ENCODE peak calls at places on chromosomes 11 and 22, in four cellular contexts. P is GM23338, A is AG04450, O is astrocyte. D is an unnamed sample. For H3K27me3, the result is how much of the 10 kb centered on the place peaks cover.

GRCh38 chr22:44661659-44662569 is 40.1 kb upstream of the PRR5 start:
- DNase-seq in P (no peak), A (no peak), O (no peak), D (no peak)

GRCh38 chr11:126186708-126187481 is 24.6 kb downstream of the RPUSD4 start:
- DNase-seq in P (peak), A (no peak), O (no peak), D (no peak)

GRCh38 chr22:45296628-45297297 is 12.0 kb downstream of the UPK3A start:
- DNase-seq in P (no peak), A (no peak), O (no peak), D (no peak)

GRCh38 chr22:19709063-19709769 is 5.1 kb upstream of the SEPTIN5 start:
- DNase-seq in P (no peak), A (no peak), O (no peak), D (no peak)

GRCh38 chr11:102914238-102915043 is 39.7 kb upstream of the MMP12 start:
- DNase-seq in P (peak), A (peak), O (peak), D (peak)

GRCh38 chr11:45857834-45858492 is 10.7 kb downstream of the CRY2 start:
- DNase-seq in P (no peak), A (no peak), O (peak), D (no peak)

GRCh38 chr11:34650528-34650927 is 29.6 kb downstream of the EHF start:
- DNase-seq in P (no peak), A (no peak), O (peak), D (no peak)

GRCh38 chr11:75334402-75334891 is 17.0 kb downstream of the ARRB1 start:
- DNase-seq in P (no peak), A (no peak), O (no peak), D (no peak)

GRCh38 chr11:64081663-64082442 is 46.1 kb downstream of the FLRT1 start:
- DNase-seq in P (no peak), A (no peak), O (no peak), D (no peak)

GRCh38 chr11:85118151-85118550 is 509.0 kb downstream of the DLG2 start:
- DNase-seq in P (no peak), A (no peak), O (peak), D (no peak)

GRCh38 chr11:133531971-133532651 is at the start of gene OPCML:
- DNase-seq in P (peak), A (no peak), O (no peak), D (no peak)

GRCh38 chr11:113313601-113314000 is 782 bp upstream of the TTC12 start:
- DNase-seq in P (no peak), A (no peak), O (no peak), D (peak)

GRCh38 chr22:26122920-26123468 is 46.3 kb upstream of the SEZ6L start:
- DNase-seq in P (no peak), A (no peak), O (no peak), D (no peak)

GRCh38 chr22:45069925-45070324 is 60.1 kb upstream of the PHF21B start:
- DNase-seq in P (no peak), A (no peak), O (no peak), D (peak)

GRCh38 chr11:75406338-75406777 is 7.0 kb downstream of the RPS3 start:
- DNase-seq in P (no peak), A (no peak), O (peak), D (peak)

GRCh38 chr11:45806072-45806933 is 1.4 kb downstream of the SLC35C1 start:
- DNase-seq in P (no peak), A (no peak), O (no peak), D (no peak)

GRCh38 chr22:29308791-29309262 is 2.4 kb downstream of the GAS2L1 start:
- DNase-seq in P (peak), A (no peak), O (peak), D (peak)

GRCh38 chr22:23383491-23384450 is 196.3 kb downstream of the IGLL1 start:
- DNase-seq in P (peak), A (no peak), O (no peak), D (no peak)

DNA sequence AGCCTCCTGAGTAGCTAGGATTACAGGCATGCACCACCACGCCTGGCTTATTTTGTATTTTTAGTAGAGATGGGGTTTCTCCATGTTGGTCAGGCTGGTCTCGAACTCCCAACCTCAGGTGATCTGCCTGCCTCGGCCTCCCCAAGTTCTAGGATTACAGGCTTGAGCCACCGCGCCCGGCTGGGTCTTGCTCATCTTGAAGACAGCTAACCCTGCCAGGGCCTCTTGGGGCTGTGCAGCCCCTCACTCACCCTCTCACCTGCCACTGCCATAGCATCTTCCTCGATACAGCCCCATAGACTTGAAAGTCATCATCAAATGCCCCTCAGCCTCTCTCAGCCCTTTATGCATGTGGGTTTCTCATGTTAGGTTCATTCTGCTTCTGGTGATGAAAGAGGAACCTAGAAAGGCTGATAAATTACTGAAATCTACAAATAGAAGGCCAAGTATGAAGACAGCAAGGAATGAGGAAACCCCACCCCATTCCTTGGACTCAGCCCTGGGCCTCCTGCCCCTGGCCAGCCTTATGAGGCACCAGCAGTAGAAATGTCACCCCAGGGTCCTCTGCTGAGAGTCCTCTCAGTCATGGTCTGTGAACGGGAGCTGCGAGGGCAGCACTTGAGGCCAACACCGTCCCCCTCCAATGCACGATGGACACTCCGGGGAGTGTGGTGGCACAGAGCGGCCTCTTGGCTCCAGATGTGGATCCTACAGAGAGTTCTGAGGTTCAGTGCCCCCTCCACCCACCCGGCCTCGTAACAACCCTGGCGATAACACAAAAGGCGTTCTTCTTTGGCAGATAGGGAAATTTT is 24.8 kb downstream of the SCGB1A1 start:
- DNase-seq in P (no peak), A (no peak), O (no peak), D (no peak)
- H3K4me3 ChIP-seq in P (no peak), A (peak), O (peak), D (no peak)

DNA sequence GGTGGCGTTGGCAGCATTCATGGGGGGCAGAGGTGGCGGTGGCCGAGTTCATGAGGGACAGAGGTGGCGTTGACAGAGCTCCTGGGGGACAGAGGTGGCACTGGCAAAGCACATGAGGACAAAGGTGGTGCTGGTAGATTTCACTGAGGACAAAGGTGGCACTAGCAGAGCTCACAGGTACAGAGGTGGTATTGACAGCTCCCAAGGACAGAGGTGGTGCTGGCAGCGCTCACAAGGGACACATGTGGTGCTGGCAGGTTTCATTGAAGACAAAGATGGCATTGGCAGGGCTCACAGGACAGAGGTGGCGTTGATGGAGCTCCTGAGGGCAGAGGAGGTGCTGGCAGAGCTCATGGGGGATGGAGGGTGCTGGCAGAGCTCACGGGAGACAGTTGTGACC is 425.4 kb downstream of the CTTN start:
- DNase-seq in P (no peak), A (no peak), O (no peak), D (no peak)
- H3K27me3 ChIP-seq in P (under half), A (under half), O (under half), D (under half)

GRCh38 chr11:2699531-2700414 is at the start of gene KCNQ1OT1:
- DNase-seq in P (peak), A (peak), O (peak), D (peak)
- TF ChIP-seq CTCF in P (no peak), A (no peak), O (no peak), D (no peak)

GRCh38 chr11:57463596-57464342 is 3.4 kb downstream of the RTN4RL2 start:
- DNase-seq in P (no peak), A (no peak), O (no peak), D (no peak)

GRCh38 chr11:57462597-57462996 is 2.3 kb downstream of the RTN4RL2 start:
- DNase-seq in P (no peak), A (no peak), O (no peak), D (no peak)

GRCh38 chr11:57460756-57461749 is 725 bp downstream of the RTN4RL2 start:
- DNase-seq in P (peak), A (no peak), O (no peak), D (no peak)

GRCh38 chr11:57460017-57460755 is at the start of gene RTN4RL2:
- DNase-seq in P (peak), A (no peak), O (peak), D (no peak)

GRCh38 chr11:57461841-57462489 is 1.6 kb downstream of the RTN4RL2 start:
- DNase-seq in P (no peak), A (no peak), O (no peak), D (no peak)
- H3K4me3 ChIP-seq in P (peak), A (no peak), O (no peak), D (no peak)

GRCh38 chr11:120229451-120230424 is 10.2 kb upstream of the POU2F3 start:
- DNase-seq in P (peak), A (no peak), O (no peak), D (no peak)
- H3K27me3 ChIP-seq in P (under half), A (under half), O (under half), D (under half)

DNA sequence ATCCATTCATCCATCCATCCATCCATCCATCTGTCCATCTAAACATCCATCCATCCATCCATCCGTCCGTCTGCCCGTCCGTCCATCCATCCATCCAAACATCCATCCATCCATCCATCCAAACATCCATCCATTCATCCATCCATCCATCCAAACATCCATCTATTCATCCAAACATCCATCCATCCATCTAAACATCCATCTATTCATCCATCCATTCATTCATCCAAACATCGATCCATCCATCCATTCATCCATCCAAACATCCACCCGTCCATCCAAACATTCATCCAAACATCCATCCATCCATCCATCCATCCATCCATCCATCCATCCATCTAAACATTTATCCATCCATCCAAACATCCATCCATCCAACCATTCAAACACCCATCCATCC is 45.3 kb upstream of the SMIM38 start:
- DNase-seq in P (no peak), A (no peak), O (no peak), D (no peak)
- TF ChIP-seq CTCF in P (no peak), A (no peak), O (no peak), D (no peak)

GRCh38 chr11:3221408-3222002 is 2.9 kb upstream of the MRGPRG start:
- DNase-seq in P (no peak), A (no peak), O (no peak), D (no peak)

GRCh38 chr11:3222003-3222855 is 3.6 kb upstream of the MRGPRG start:
- DNase-seq in P (no peak), A (no peak), O (no peak), D (no peak)

GRCh38 chr11:3224730-3225098 is 6.1 kb upstream of the MRGPRG start:
- DNase-seq in P (no peak), A (no peak), O (no peak), D (no peak)

GRCh38 chr11:3223932-3224729 is 5.5 kb upstream of the MRGPRG start:
- DNase-seq in P (peak), A (no peak), O (no peak), D (no peak)

DNA sequence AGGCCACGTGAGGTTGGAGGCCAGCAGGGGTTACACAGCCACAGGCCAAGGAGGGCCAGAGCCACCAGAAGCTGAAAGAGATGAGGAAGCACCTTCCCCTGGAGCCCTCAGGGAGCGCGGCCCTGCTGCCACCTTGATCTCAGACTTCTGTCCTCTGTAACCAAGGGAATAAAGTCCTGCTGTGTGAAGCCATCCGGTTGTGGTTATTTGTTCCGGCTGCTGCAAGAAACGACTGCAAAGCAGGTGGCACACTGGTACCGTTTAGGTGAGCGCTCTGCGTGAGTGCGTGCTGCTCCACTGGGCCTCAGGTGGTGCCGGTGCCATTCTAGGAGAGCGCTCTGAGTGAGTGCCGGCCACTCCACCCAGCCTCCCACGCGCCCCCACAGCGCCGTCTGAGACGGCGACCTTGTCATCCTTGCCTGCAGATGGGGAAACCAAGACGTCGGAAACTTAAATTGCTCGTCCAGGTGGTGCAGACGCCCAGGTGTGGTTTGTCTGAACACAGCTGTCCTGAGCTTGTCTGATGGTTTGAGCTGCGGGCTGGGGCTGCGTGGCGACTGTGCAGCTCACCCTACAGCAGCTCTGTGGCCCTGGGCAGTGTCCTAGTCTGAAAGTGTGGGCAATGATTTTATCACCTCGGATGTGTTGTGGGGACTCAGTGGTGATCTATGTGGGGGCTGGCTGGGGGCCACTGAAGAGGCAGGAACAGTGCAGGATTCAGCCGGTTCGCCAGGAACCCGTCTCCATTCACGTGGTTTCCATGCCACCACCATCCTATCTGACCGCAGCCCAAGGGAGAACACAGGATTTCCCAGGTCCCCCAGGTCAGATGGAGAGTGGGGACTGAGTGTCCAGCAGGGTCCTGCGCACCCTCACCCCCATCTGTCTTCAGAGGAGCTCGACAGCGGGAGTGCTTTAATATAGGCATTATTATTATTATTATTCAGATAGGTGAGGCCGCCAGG is 4.6 kb upstream of the MRGPRG start:
- DNase-seq in P (no peak), A (no peak), O (no peak), D (no peak)
- H3K4me3 ChIP-seq in P (no peak), A (no peak), O (no peak), D (no peak)